ENCODE peak calls at places on chromosome 9, in ten cellular contexts. One of them, this sample, is unnamed. For H3K36me3, the result is how much of the 10 kb centered on the place peaks cover.

GRCh38 chr9:134136997-134137302 is 1.1 kb downstream of the WDR5 start:
- DNase-seq in heart left ventricle: no peak
- DNase-seq in brain microvascular endothelial cell: no peak
- DNase-seq in lung: no peak
- DNase-seq in fibroblast of lung: no peak
- DNase-seq in bronchial epithelial cell: no peak
- DNase-seq in tibial artery: no peak
- DNase-seq in HepG2: no peak
- DNase-seq in HCT116: no peak
- DNase-seq in adrenal gland: no peak
- DNase-seq in this sample: no peak

GRCh38 chr9:124222918-124223720 is 34.6 kb upstream of the NEK6 start:
- DNase-seq in heart left ventricle: peak
- DNase-seq in brain microvascular endothelial cell: no peak
- DNase-seq in lung: peak
- DNase-seq in fibroblast of lung: peak
- DNase-seq in bronchial epithelial cell: peak
- DNase-seq in tibial artery: peak
- DNase-seq in HepG2: peak
- DNase-seq in HCT116: no peak
- DNase-seq in adrenal gland: peak
- DNase-seq in this sample: no peak

GRCh38 chr9:79026311-79026710 is 545.5 kb upstream of the TLE4 start:
- DNase-seq in heart left ventricle: no peak
- DNase-seq in brain microvascular endothelial cell: no peak
- DNase-seq in lung: no peak
- DNase-seq in fibroblast of lung: no peak
- DNase-seq in bronchial epithelial cell: peak
- DNase-seq in tibial artery: no peak
- DNase-seq in HepG2: no peak
- DNase-seq in HCT116: no peak
- DNase-seq in adrenal gland: no peak
- DNase-seq in this sample: no peak

GRCh38 chr9:23492126-23493002 is 333.7 kb downstream of the ELAVL2 start:
- DNase-seq in heart left ventricle: no peak
- DNase-seq in brain microvascular endothelial cell: peak
- DNase-seq in lung: no peak
- DNase-seq in fibroblast of lung: peak
- DNase-seq in bronchial epithelial cell: peak
- DNase-seq in tibial artery: no peak
- DNase-seq in HepG2: peak
- DNase-seq in HCT116: no peak
- DNase-seq in adrenal gland: no peak
- DNase-seq in this sample: no peak

GRCh38 chr9:129095908-129096307 is 14.7 kb downstream of the CRAT start:
- DNase-seq in heart left ventricle: no peak
- DNase-seq in brain microvascular endothelial cell: no peak
- DNase-seq in lung: no peak
- DNase-seq in fibroblast of lung: no peak
- DNase-seq in bronchial epithelial cell: no peak
- DNase-seq in tibial artery: no peak
- DNase-seq in HepG2: no peak
- DNase-seq in HCT116: no peak
- DNase-seq in adrenal gland: no peak
- DNase-seq in this sample: no peak

GRCh38 chr9:15299374-15299939 is 7.6 kb downstream of the TTC39B start:
- DNase-seq in heart left ventricle: no peak
- DNase-seq in brain microvascular endothelial cell: no peak
- DNase-seq in lung: no peak
- DNase-seq in fibroblast of lung: no peak
- DNase-seq in bronchial epithelial cell: no peak
- DNase-seq in tibial artery: no peak
- DNase-seq in HepG2: no peak
- DNase-seq in HCT116: no peak
- DNase-seq in adrenal gland: no peak
- DNase-seq in this sample: peak

GRCh38 chr9:120018550-120018949 is 561.4 kb downstream of the CDK5RAP2 start:
- DNase-seq in heart left ventricle: no peak
- DNase-seq in brain microvascular endothelial cell: no peak
- DNase-seq in lung: no peak
- DNase-seq in fibroblast of lung: no peak
- DNase-seq in bronchial epithelial cell: no peak
- DNase-seq in tibial artery: no peak
- DNase-seq in HepG2: no peak
- DNase-seq in HCT116: no peak
- DNase-seq in adrenal gland: no peak
- DNase-seq in this sample: no peak

GRCh38 chr9:76045217-76045616 is 154.7 kb downstream of the PCSK5 start:
- DNase-seq in heart left ventricle: no peak
- DNase-seq in brain microvascular endothelial cell: no peak
- DNase-seq in lung: no peak
- DNase-seq in fibroblast of lung: no peak
- DNase-seq in bronchial epithelial cell: no peak
- DNase-seq in tibial artery: no peak
- DNase-seq in HepG2: no peak
- DNase-seq in HCT116: no peak
- DNase-seq in adrenal gland: no peak
- DNase-seq in this sample: no peak

GRCh38 chr9:27279611-27280010 is 17.3 kb downstream of the EQTN start:
- DNase-seq in heart left ventricle: no peak
- DNase-seq in brain microvascular endothelial cell: no peak
- DNase-seq in lung: no peak
- DNase-seq in fibroblast of lung: no peak
- DNase-seq in bronchial epithelial cell: no peak
- DNase-seq in tibial artery: no peak
- DNase-seq in HepG2: no peak
- DNase-seq in HCT116: no peak
- DNase-seq in adrenal gland: no peak
- DNase-seq in this sample: no peak

GRCh38 chr9:106887066-106887465 is 24.1 kb downstream of the ZNF462 start:
- DNase-seq in heart left ventricle: no peak
- DNase-seq in brain microvascular endothelial cell: no peak
- DNase-seq in lung: no peak
- DNase-seq in fibroblast of lung: no peak
- DNase-seq in bronchial epithelial cell: peak
- DNase-seq in tibial artery: no peak
- DNase-seq in HepG2: no peak
- DNase-seq in HCT116: no peak
- DNase-seq in adrenal gland: no peak
- DNase-seq in this sample: no peak

GRCh38 chr9:129632460-129632859 is 6.5 kb downstream of the NTMT1 start:
- DNase-seq in heart left ventricle: no peak
- DNase-seq in brain microvascular endothelial cell: no peak
- DNase-seq in lung: no peak
- DNase-seq in fibroblast of lung: no peak
- DNase-seq in bronchial epithelial cell: no peak
- DNase-seq in tibial artery: no peak
- DNase-seq in HepG2: no peak
- DNase-seq in HCT116: no peak
- DNase-seq in adrenal gland: no peak
- DNase-seq in this sample: no peak

DNA sequence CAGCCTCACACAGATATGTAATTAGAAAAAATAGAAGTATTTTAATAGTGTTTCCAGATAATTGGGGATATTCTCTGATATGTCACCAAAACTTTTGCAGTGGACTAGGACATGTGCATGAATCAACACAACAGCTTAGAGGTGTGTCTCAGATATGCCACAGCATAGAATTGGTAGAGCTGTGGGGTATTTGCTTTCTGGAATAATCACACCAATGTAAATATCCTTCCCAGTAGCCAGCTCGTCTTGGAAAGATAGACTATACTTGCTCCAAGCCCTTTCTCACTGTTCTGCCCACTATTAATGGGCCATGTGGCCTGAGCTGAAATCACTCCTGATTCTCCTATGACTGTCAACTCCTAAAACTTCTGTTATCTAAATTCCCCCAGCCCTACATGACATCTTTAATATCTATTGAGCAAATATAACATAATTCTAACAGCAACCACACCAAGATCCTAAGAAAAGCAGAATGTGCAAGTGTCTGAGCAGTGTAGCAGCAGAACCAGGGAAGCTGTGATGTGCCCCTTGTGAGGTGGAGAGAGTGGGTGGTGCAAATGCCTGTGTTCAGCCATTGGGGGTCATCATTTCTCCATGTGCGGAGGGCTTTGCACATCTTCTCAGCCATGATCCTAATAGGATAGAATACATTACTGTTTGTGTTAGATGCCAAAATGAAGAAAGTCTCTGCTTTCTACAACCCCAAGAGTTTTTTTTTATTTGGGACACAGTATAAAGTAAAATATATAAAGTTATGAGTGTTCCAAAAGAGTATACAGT is 65.0 kb downstream of the MELK start:
- DNase-seq in heart left ventricle: no peak
- DNase-seq in brain microvascular endothelial cell: peak
- DNase-seq in lung: no peak
- DNase-seq in fibroblast of lung: no peak
- DNase-seq in bronchial epithelial cell: no peak
- DNase-seq in tibial artery: no peak
- DNase-seq in HepG2: no peak
- DNase-seq in HCT116: no peak
- DNase-seq in adrenal gland: no peak
- DNase-seq in this sample: no peak
- H3K36me3 ChIP-seq in heart left ventricle: under half
- H3K36me3 ChIP-seq in brain microvascular endothelial cell: under half
- H3K36me3 ChIP-seq in lung: under half
- H3K36me3 ChIP-seq in fibroblast of lung: under half
- H3K36me3 ChIP-seq in bronchial epithelial cell: under half
- H3K36me3 ChIP-seq in tibial artery: under half
- H3K36me3 ChIP-seq in HepG2: under half
- H3K36me3 ChIP-seq in HCT116: under half
- H3K36me3 ChIP-seq in adrenal gland: under half
- H3K36me3 ChIP-seq in this sample: under half

DNA sequence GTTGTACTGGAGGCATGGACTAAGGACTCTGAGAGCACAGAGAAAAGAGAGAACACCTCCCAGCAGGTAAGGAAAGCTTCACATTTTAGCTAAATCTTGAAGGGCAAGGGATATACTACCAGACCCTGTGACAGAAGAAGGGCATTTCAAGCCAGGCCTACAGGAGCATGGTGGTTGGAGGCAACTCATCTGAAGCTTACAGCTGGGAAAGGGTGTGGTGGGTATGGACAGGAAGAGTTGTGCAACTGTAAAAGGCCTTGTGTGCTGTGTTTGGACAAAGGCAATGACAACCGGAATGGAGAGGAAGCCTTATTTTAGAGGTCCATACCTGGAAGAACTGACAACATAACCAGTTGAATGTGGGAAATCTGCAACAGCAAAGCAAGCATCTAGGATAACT is 31.2 kb downstream of the NIPSNAP3B start:
- DNase-seq in heart left ventricle: no peak
- DNase-seq in brain microvascular endothelial cell: no peak
- DNase-seq in lung: peak
- DNase-seq in fibroblast of lung: peak
- DNase-seq in bronchial epithelial cell: peak
- DNase-seq in tibial artery: peak
- DNase-seq in HepG2: no peak
- DNase-seq in HCT116: no peak
- DNase-seq in adrenal gland: no peak
- DNase-seq in this sample: no peak
- H3K36me3 ChIP-seq in heart left ventricle: under half
- H3K36me3 ChIP-seq in brain microvascular endothelial cell: half or more
- H3K36me3 ChIP-seq in lung: under half
- H3K36me3 ChIP-seq in fibroblast of lung: under half
- H3K36me3 ChIP-seq in bronchial epithelial cell: under half
- H3K36me3 ChIP-seq in tibial artery: half or more
- H3K36me3 ChIP-seq in HepG2: under half
- H3K36me3 ChIP-seq in HCT116: under half
- H3K36me3 ChIP-seq in adrenal gland: half or more
- H3K36me3 ChIP-seq in this sample: under half

GRCh38 chr9:90848866-90849265 is 47.2 kb downstream of the SYK start:
- DNase-seq in heart left ventricle: no peak
- DNase-seq in brain microvascular endothelial cell: no peak
- DNase-seq in lung: no peak
- DNase-seq in fibroblast of lung: no peak
- DNase-seq in bronchial epithelial cell: no peak
- DNase-seq in tibial artery: no peak
- DNase-seq in HepG2: no peak
- DNase-seq in HCT116: no peak
- DNase-seq in adrenal gland: no peak
- DNase-seq in this sample: no peak
- H3K36me3 ChIP-seq in heart left ventricle: under half
- H3K36me3 ChIP-seq in brain microvascular endothelial cell: under half
- H3K36me3 ChIP-seq in lung: under half
- H3K36me3 ChIP-seq in fibroblast of lung: under half
- H3K36me3 ChIP-seq in bronchial epithelial cell: under half
- H3K36me3 ChIP-seq in tibial artery: under half
- H3K36me3 ChIP-seq in HepG2: under half
- H3K36me3 ChIP-seq in HCT116: under half
- H3K36me3 ChIP-seq in adrenal gland: under half
- H3K36me3 ChIP-seq in this sample: under half

DNA sequence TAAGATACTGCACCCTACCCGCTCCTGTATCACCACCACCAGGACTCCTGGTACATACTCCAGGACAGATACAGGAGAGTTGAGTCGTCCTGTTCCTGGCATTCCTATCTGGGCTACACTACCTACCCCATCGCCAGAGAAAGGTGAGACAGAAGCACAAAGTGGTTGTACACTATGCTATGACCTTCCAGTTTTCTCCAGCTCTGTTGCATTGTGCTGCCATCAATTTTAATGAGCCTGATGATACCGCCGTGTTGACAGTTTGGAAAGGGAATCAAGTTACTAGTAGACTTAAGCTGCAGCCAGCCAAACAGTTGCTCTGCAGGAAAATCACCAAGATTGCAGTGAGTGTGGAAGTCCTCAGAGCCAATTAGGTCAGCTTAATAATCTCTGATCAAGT is 35.2 kb downstream of the ANP32B start:
- DNase-seq in heart left ventricle: no peak
- DNase-seq in brain microvascular endothelial cell: no peak
- DNase-seq in lung: no peak
- DNase-seq in fibroblast of lung: no peak
- DNase-seq in bronchial epithelial cell: no peak
- DNase-seq in tibial artery: no peak
- DNase-seq in HepG2: no peak
- DNase-seq in HCT116: no peak
- DNase-seq in adrenal gland: no peak
- DNase-seq in this sample: no peak
- H3K36me3 ChIP-seq in heart left ventricle: under half
- H3K36me3 ChIP-seq in brain microvascular endothelial cell: half or more
- H3K36me3 ChIP-seq in lung: under half
- H3K36me3 ChIP-seq in fibroblast of lung: under half
- H3K36me3 ChIP-seq in bronchial epithelial cell: under half
- H3K36me3 ChIP-seq in tibial artery: half or more
- H3K36me3 ChIP-seq in HepG2: under half
- H3K36me3 ChIP-seq in HCT116: half or more
- H3K36me3 ChIP-seq in adrenal gland: half or more
- H3K36me3 ChIP-seq in this sample: under half

This sample was measured in CD8-positive, alpha-beta memory T cell.